ENCODE peak calls at places on chromosome 10, in ten cellular contexts. One of them, this sample, is unnamed.

GRCh38 chr10:73992899-73993788 is 4.8 kb upstream of the VCL start:
- DNase-seq in effector memory CD4-positive, alpha-beta T cell: no peak
- DNase-seq in A549: no peak
- DNase-seq in tibial artery: no peak
- DNase-seq in astrocyte: peak; percentile 69
- DNase-seq in HCT116: no peak
- DNase-seq in aorta: no peak
- DNase-seq in HepG2: no peak
- DNase-seq in mucosa of descending colon: no peak
- DNase-seq in sigmoid colon: no peak
- DNase-seq in this sample: no peak

GRCh38 chr10:53598914-53599313 is 826.3 kb upstream of the MBL2 start:
- DNase-seq in effector memory CD4-positive, alpha-beta T cell: no peak
- DNase-seq in A549: no peak
- DNase-seq in tibial artery: no peak
- DNase-seq in astrocyte: peak; percentile 54
- DNase-seq in HCT116: no peak
- DNase-seq in aorta: no peak
- DNase-seq in HepG2: no peak
- DNase-seq in mucosa of descending colon: no peak
- DNase-seq in sigmoid colon: no peak
- DNase-seq in this sample: no peak

GRCh38 chr10:45000764-45001381 is at the start of gene ZNF22:
- DNase-seq in effector memory CD4-positive, alpha-beta T cell: peak; percentile 35
- DNase-seq in A549: peak; percentile 67
- DNase-seq in tibial artery: peak; percentile 83
- DNase-seq in astrocyte: peak; percentile 58
- DNase-seq in HCT116: no peak
- DNase-seq in aorta: peak; percentile 83
- DNase-seq in HepG2: no peak
- DNase-seq in mucosa of descending colon: peak; percentile 81
- DNase-seq in sigmoid colon: peak; percentile 82
- DNase-seq in this sample: peak; percentile 92

GRCh38 chr10:115918812-115919211 is 354.2 kb downstream of the GFRA1 start:
- DNase-seq in effector memory CD4-positive, alpha-beta T cell: no peak
- DNase-seq in A549: no peak
- DNase-seq in tibial artery: no peak
- DNase-seq in astrocyte: peak; percentile 54
- DNase-seq in HCT116: no peak
- DNase-seq in aorta: no peak
- DNase-seq in HepG2: no peak
- DNase-seq in mucosa of descending colon: no peak
- DNase-seq in sigmoid colon: no peak
- DNase-seq in this sample: no peak

GRCh38 chr10:71747808-71748523 is 25.4 kb downstream of the VSIR start:
- DNase-seq in effector memory CD4-positive, alpha-beta T cell: no peak
- DNase-seq in A549: no peak
- DNase-seq in tibial artery: no peak
- DNase-seq in astrocyte: no peak
- DNase-seq in HCT116: no peak
- DNase-seq in aorta: peak; percentile 76
- DNase-seq in HepG2: no peak
- DNase-seq in mucosa of descending colon: peak; percentile 79
- DNase-seq in sigmoid colon: no peak
- DNase-seq in this sample: no peak

GRCh38 chr10:110918269-110918632 is 729 bp downstream of the BBIP1 start:
- DNase-seq in effector memory CD4-positive, alpha-beta T cell: peak; percentile 80
- DNase-seq in A549: peak; percentile 96
- DNase-seq in tibial artery: peak; percentile 98
- DNase-seq in astrocyte: peak; percentile 91
- DNase-seq in HCT116: peak; percentile 93
- DNase-seq in aorta: peak; percentile 99
- DNase-seq in HepG2: peak; percentile 87
- DNase-seq in mucosa of descending colon: peak; percentile 98
- DNase-seq in sigmoid colon: peak; percentile 98
- DNase-seq in this sample: no peak

GRCh38 chr10:100346765-100347567 is at the start of gene SCD:
- DNase-seq in effector memory CD4-positive, alpha-beta T cell: peak; percentile 69
- DNase-seq in A549: peak; percentile 93
- DNase-seq in tibial artery: peak; percentile 89
- DNase-seq in astrocyte: peak; percentile 91
- DNase-seq in HCT116: peak; percentile 89
- DNase-seq in aorta: peak; percentile 91
- DNase-seq in HepG2: peak; percentile 92
- DNase-seq in mucosa of descending colon: peak; percentile 90
- DNase-seq in sigmoid colon: peak; percentile 85
- DNase-seq in this sample: peak; percentile 89

GRCh38 chr10:3538850-3539531 is 246.0 kb downstream of the KLF6 start:
- DNase-seq in effector memory CD4-positive, alpha-beta T cell: no peak
- DNase-seq in A549: peak; percentile 50
- DNase-seq in tibial artery: peak; percentile 84
- DNase-seq in astrocyte: peak; percentile 100
- DNase-seq in HCT116: no peak
- DNase-seq in aorta: peak; percentile 80
- DNase-seq in HepG2: no peak
- DNase-seq in mucosa of descending colon: no peak
- DNase-seq in sigmoid colon: peak; percentile 84
- DNase-seq in this sample: peak; percentile 87

GRCh38 chr10:52952391-52953079 is 180.0 kb upstream of the MBL2 start:
- DNase-seq in effector memory CD4-positive, alpha-beta T cell: no peak
- DNase-seq in A549: no peak
- DNase-seq in tibial artery: no peak
- DNase-seq in astrocyte: no peak
- DNase-seq in HCT116: no peak
- DNase-seq in aorta: no peak
- DNase-seq in HepG2: no peak
- DNase-seq in mucosa of descending colon: no peak
- DNase-seq in sigmoid colon: no peak
- DNase-seq in this sample: no peak

GRCh38 chr10:100828744-100829102 is 83.3 kb downstream of the PAX2 start:
- DNase-seq in effector memory CD4-positive, alpha-beta T cell: no peak
- DNase-seq in A549: no peak
- DNase-seq in tibial artery: no peak
- DNase-seq in astrocyte: no peak
- DNase-seq in HCT116: no peak
- DNase-seq in aorta: no peak
- DNase-seq in HepG2: no peak
- DNase-seq in mucosa of descending colon: no peak
- DNase-seq in sigmoid colon: peak; percentile 40
- DNase-seq in this sample: no peak

GRCh38 chr10:57221674-57222073 is 860.6 kb upstream of the ZWINT start:
- DNase-seq in effector memory CD4-positive, alpha-beta T cell: no peak
- DNase-seq in A549: no peak
- DNase-seq in tibial artery: no peak
- DNase-seq in astrocyte: no peak
- DNase-seq in HCT116: no peak
- DNase-seq in aorta: no peak
- DNase-seq in HepG2: no peak
- DNase-seq in mucosa of descending colon: no peak
- DNase-seq in sigmoid colon: no peak
- DNase-seq in this sample: no peak
- H3K4me1 ChIP-seq in effector memory CD4-positive, alpha-beta T cell: no peaks in the 10 kb centered on the region
- H3K4me1 ChIP-seq in A549: no peaks in the 10 kb centered on the region
- H3K4me1 ChIP-seq in tibial artery: no peaks in the 10 kb centered on the region
- H3K4me1 ChIP-seq in astrocyte: no peaks in the 10 kb centered on the region
- H3K4me1 ChIP-seq in HCT116: no peaks in the 10 kb centered on the region
- H3K4me1 ChIP-seq in aorta: no peaks in the 10 kb centered on the region
- H3K4me1 ChIP-seq in HepG2: no peaks in the 10 kb centered on the region
- H3K4me1 ChIP-seq in mucosa of descending colon: no peaks in the 10 kb centered on the region
- H3K4me1 ChIP-seq in sigmoid colon: no peaks in the 10 kb centered on the region
- H3K4me1 ChIP-seq in this sample: no peaks in the 10 kb centered on the region

GRCh38 chr10:21510218-21511070 is 15.0 kb downstream of the SKIDA1 start:
- DNase-seq in effector memory CD4-positive, alpha-beta T cell: no peak
- DNase-seq in A549: no peak
- DNase-seq in tibial artery: no peak
- DNase-seq in astrocyte: no peak
- DNase-seq in HCT116: no peak
- DNase-seq in aorta: no peak
- DNase-seq in HepG2: no peak
- DNase-seq in mucosa of descending colon: no peak
- DNase-seq in sigmoid colon: no peak
- DNase-seq in this sample: no peak
- H3K4me1 ChIP-seq in effector memory CD4-positive, alpha-beta T cell: no peaks in the 10 kb centered on the region
- H3K4me1 ChIP-seq in A549: peaks cover 58% of the 10 kb centered on the region
- H3K4me1 ChIP-seq in tibial artery: peaks cover 6% of the 10 kb centered on the region
- H3K4me1 ChIP-seq in astrocyte: peaks cover 38% of the 10 kb centered on the region
- H3K4me1 ChIP-seq in HCT116: no peaks in the 10 kb centered on the region
- H3K4me1 ChIP-seq in aorta: no peaks in the 10 kb centered on the region
- H3K4me1 ChIP-seq in HepG2: peaks cover 93% of the 10 kb centered on the region
- H3K4me1 ChIP-seq in mucosa of descending colon: peaks cover 5% of the 10 kb centered on the region
- H3K4me1 ChIP-seq in sigmoid colon: no peaks in the 10 kb centered on the region
- H3K4me1 ChIP-seq in this sample: peaks cover 4% of the 10 kb centered on the region

DNA sequence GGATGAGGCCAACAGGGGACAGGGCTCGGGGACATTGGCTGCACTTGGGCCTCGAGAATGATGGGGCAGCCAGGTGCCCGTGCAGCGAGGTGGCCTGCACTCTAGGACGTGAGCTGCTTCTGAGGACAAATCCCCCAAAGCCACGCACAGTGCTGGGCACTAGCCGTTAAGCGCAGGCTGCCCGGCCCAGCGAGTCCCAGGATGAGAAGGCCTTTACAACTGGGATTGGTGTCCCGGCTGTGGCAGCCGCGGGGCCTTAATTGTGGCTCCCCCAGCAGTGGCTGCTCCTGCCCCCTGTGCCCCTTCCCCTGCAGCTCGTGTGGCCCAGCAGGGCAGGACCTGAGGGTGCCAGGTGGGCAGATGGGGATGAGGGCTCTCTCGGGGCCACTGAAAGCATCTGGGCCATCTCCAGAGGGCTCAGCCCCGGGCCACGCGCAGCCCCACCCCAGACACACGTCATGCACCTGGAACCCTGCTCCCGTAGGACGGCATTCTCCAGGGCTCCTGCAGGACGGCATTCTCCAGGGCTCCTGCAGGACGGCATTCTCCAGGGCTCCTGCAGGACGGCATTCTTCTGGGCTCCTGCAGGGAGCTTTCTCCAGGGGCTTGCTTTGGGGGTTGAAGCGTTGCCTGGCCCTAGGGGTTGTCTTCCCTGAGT is 6.6 kb downstream of the PWWP2B start:
- DNase-seq in effector memory CD4-positive, alpha-beta T cell: no peak
- DNase-seq in A549: no peak
- DNase-seq in tibial artery: no peak
- DNase-seq in astrocyte: no peak
- DNase-seq in HCT116: no peak
- DNase-seq in aorta: peak; percentile 40
- DNase-seq in HepG2: no peak
- DNase-seq in mucosa of descending colon: peak; percentile 55
- DNase-seq in sigmoid colon: no peak
- DNase-seq in this sample: peak; percentile 74
- H3K4me1 ChIP-seq in effector memory CD4-positive, alpha-beta T cell: peaks cover 9% of the 10 kb centered on the region
- H3K4me1 ChIP-seq in A549: peaks cover 7% of the 10 kb centered on the region
- H3K4me1 ChIP-seq in tibial artery: peaks cover 43% of the 10 kb centered on the region
- H3K4me1 ChIP-seq in astrocyte: peaks cover 5% of the 10 kb centered on the region
- H3K4me1 ChIP-seq in HCT116: peaks cover 31% of the 10 kb centered on the region
- H3K4me1 ChIP-seq in aorta: no peaks in the 10 kb centered on the region
- H3K4me1 ChIP-seq in HepG2: peaks cover 20% of the 10 kb centered on the region
- H3K4me1 ChIP-seq in mucosa of descending colon: peaks cover 67% of the 10 kb centered on the region
- H3K4me1 ChIP-seq in sigmoid colon: no peaks in the 10 kb centered on the region
- H3K4me1 ChIP-seq in this sample: peaks cover 9% of the 10 kb centered on the region

GRCh38 chr10:103621778-103622115 is 128.2 kb downstream of the NEURL1 start:
- DNase-seq in effector memory CD4-positive, alpha-beta T cell: no peak
- DNase-seq in A549: no peak
- DNase-seq in tibial artery: peak; percentile 87
- DNase-seq in astrocyte: no peak
- DNase-seq in HCT116: no peak
- DNase-seq in aorta: no peak
- DNase-seq in HepG2: no peak
- DNase-seq in mucosa of descending colon: peak; percentile 13
- DNase-seq in sigmoid colon: no peak
- DNase-seq in this sample: no peak
- H3K4me1 ChIP-seq in effector memory CD4-positive, alpha-beta T cell: no peaks in the 10 kb centered on the region
- H3K4me1 ChIP-seq in A549: no peaks in the 10 kb centered on the region
- H3K4me1 ChIP-seq in tibial artery: peaks cover 85% of the 10 kb centered on the region
- H3K4me1 ChIP-seq in astrocyte: peaks cover 13% of the 10 kb centered on the region
- H3K4me1 ChIP-seq in HCT116: no peaks in the 10 kb centered on the region
- H3K4me1 ChIP-seq in aorta: peaks cover 4% of the 10 kb centered on the region
- H3K4me1 ChIP-seq in HepG2: no peaks in the 10 kb centered on the region
- H3K4me1 ChIP-seq in mucosa of descending colon: peaks cover 2% of the 10 kb centered on the region
- H3K4me1 ChIP-seq in sigmoid colon: no peaks in the 10 kb centered on the region
- H3K4me1 ChIP-seq in this sample: no peaks in the 10 kb centered on the region

DNA sequence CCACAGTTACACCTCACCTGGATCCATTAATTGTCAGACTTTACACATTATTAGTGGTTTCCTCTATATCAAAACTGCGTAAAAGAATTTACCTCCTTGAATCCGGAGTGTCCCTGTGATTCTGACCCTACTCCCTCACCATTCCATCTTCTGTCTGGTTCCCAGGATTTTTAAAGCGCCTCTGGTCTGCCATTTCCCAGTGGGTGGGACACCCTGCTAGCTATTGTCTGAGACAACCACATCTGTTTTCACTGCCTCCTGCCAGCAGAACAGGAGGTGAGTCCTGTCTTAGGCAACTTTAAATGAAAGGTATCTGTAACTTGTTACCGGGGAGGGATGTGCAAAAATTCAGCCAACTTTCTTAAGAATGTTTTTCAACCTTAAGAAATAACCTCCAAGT is 2.3 kb downstream of the MACROH2A2 start:
- DNase-seq in effector memory CD4-positive, alpha-beta T cell: no peak
- DNase-seq in A549: no peak
- DNase-seq in tibial artery: no peak
- DNase-seq in astrocyte: no peak
- DNase-seq in HCT116: no peak
- DNase-seq in aorta: no peak
- DNase-seq in HepG2: no peak
- DNase-seq in mucosa of descending colon: no peak
- DNase-seq in sigmoid colon: no peak
- DNase-seq in this sample: no peak
- H3K4me1 ChIP-seq in effector memory CD4-positive, alpha-beta T cell: peaks cover 10% of the 10 kb centered on the region
- H3K4me1 ChIP-seq in A549: no peaks in the 10 kb centered on the region
- H3K4me1 ChIP-seq in tibial artery: peaks cover 14% of the 10 kb centered on the region
- H3K4me1 ChIP-seq in astrocyte: no peaks in the 10 kb centered on the region
- H3K4me1 ChIP-seq in HCT116: peaks cover 29% of the 10 kb centered on the region
- H3K4me1 ChIP-seq in aorta: no peaks in the 10 kb centered on the region
- H3K4me1 ChIP-seq in HepG2: peaks cover 23% of the 10 kb centered on the region
- H3K4me1 ChIP-seq in mucosa of descending colon: peaks cover 7% of the 10 kb centered on the region
- H3K4me1 ChIP-seq in sigmoid colon: no peaks in the 10 kb centered on the region
- H3K4me1 ChIP-seq in this sample: no peaks in the 10 kb centered on the region